ENCODE peak calls at places on chromosome 19, in six cellular contexts. J is fibroblast of lung, Z is endodermal cell, X is A673, N is thyroid gland, H is BJ. F is an unnamed sample. For H3K27me3, the result is how much of the 10 kb centered on the place peaks cover.

GRCh38 chr19:7069904-7070226 is 362 bp downstream of the ZNF557 start:
- DNase-seq in J (no peak), Z (no peak), X (no peak), N (no peak), H (no peak), F (no peak)

GRCh38 chr19:46866407-46867132 is 5.8 kb downstream of the ARHGAP35 start:
- DNase-seq in J (no peak), Z (no peak), X (no peak), N (no peak), H (no peak), F (no peak)

GRCh38 chr19:28633223-28634030 is 579.5 kb downstream of the UQCRFS1 start:
- DNase-seq in J (peak), Z (peak), X (peak), N (no peak), H (peak), F (peak)

GRCh38 chr19:15123900-15124299 is 16.7 kb downstream of the SYDE1 start:
- DNase-seq in J (no peak), Z (peak), X (no peak), N (peak), H (no peak), F (no peak)

GRCh38 chr19:12792048-12792852 is 964 bp downstream of the JUNB start:
- DNase-seq in J (peak), Z (peak), X (peak), N (peak), H (no peak), F (peak)

GRCh38 chr19:800360-801029 is 3.2 kb downstream of the PTBP1 start:
- DNase-seq in J (no peak), Z (peak), X (no peak), N (peak), H (no peak), F (no peak)

GRCh38 chr19:52988506-52988905 is 25.2 kb upstream of the ERVV-1 start:
- DNase-seq in J (no peak), Z (no peak), X (no peak), N (no peak), H (no peak), F (no peak)

GRCh38 chr19:49020342-49020741 is 3.5 kb upstream of the LHB start:
- DNase-seq in J (no peak), Z (peak), X (no peak), N (peak), H (no peak), F (no peak)

GRCh38 chr19:17226002-17226933 is at the start of gene OCEL1:
- DNase-seq in J (peak), Z (peak), X (peak), N (peak), H (peak), F (peak)

GRCh38 chr19:29579308-29579910 is 26.7 kb upstream of the POP4 start:
- DNase-seq in J (no peak), Z (no peak), X (no peak), N (no peak), H (no peak), F (no peak)

GRCh38 chr19:45098521-45099464 is 5.8 kb downstream of the PPP1R37 start:
- DNase-seq in J (peak), Z (peak), X (peak), N (no peak), H (no peak), F (no peak)

GRCh38 chr19:28443361-28443760 is 769.6 kb downstream of the UQCRFS1 start:
- DNase-seq in J (no peak), Z (no peak), X (no peak), N (no peak), H (no peak), F (no peak)

GRCh38 chr19:1324792-1325567 is 39.3 kb downstream of the EFNA2 start:
- DNase-seq in J (peak), Z (no peak), X (peak), N (peak), H (peak), F (no peak)

GRCh38 chr19:3606690-3607289 is at the start of gene TBXA2R:
- DNase-seq in J (peak), Z (peak), X (peak), N (peak), H (no peak), F (no peak)

GRCh38 chr19:28396259-28396940 is 816.6 kb downstream of the UQCRFS1 start:
- DNase-seq in J (no peak), Z (no peak), X (no peak), N (no peak), H (no peak), F (no peak)

GRCh38 chr19:16627194-16627927 is 643 bp downstream of the MED26 start:
- DNase-seq in J (peak), Z (peak), X (peak), N (no peak), H (no peak), F (peak)

GRCh38 chr19:13597625-13598024 is 91.3 kb upstream of the CACNA1A start:
- DNase-seq in J (peak), Z (peak), X (peak), N (peak), H (no peak), F (no peak)

GRCh38 chr19:49710372-49710951 is 19.5 kb downstream of the CPT1C start:
- DNase-seq in J (peak), Z (no peak), X (no peak), N (no peak), H (no peak), F (no peak)

GRCh38 chr19:2040647-2041435 is 10.2 kb downstream of the MKNK2 start:
- DNase-seq in J (no peak), Z (no peak), X (no peak), N (peak), H (no peak), F (peak)

GRCh38 chr19:39236527-39236926 is 8.3 kb downstream of the IFNL3 start:
- DNase-seq in J (no peak), Z (no peak), X (no peak), N (no peak), H (no peak), F (no peak)

GRCh38 chr19:39238944-39239343 is 5.9 kb downstream of the IFNL3 start:
- DNase-seq in J (no peak), Z (no peak), X (no peak), N (no peak), H (no peak), F (no peak)

GRCh38 chr19:39240421-39240820 is 4.4 kb downstream of the IFNL3 start:
- DNase-seq in J (no peak), Z (no peak), X (no peak), N (no peak), H (no peak), F (no peak)

GRCh38 chr19:39238209-39238608 is 6.6 kb downstream of the IFNL3 start:
- DNase-seq in J (no peak), Z (no peak), X (no peak), N (no peak), H (no peak), F (no peak)

DNA sequence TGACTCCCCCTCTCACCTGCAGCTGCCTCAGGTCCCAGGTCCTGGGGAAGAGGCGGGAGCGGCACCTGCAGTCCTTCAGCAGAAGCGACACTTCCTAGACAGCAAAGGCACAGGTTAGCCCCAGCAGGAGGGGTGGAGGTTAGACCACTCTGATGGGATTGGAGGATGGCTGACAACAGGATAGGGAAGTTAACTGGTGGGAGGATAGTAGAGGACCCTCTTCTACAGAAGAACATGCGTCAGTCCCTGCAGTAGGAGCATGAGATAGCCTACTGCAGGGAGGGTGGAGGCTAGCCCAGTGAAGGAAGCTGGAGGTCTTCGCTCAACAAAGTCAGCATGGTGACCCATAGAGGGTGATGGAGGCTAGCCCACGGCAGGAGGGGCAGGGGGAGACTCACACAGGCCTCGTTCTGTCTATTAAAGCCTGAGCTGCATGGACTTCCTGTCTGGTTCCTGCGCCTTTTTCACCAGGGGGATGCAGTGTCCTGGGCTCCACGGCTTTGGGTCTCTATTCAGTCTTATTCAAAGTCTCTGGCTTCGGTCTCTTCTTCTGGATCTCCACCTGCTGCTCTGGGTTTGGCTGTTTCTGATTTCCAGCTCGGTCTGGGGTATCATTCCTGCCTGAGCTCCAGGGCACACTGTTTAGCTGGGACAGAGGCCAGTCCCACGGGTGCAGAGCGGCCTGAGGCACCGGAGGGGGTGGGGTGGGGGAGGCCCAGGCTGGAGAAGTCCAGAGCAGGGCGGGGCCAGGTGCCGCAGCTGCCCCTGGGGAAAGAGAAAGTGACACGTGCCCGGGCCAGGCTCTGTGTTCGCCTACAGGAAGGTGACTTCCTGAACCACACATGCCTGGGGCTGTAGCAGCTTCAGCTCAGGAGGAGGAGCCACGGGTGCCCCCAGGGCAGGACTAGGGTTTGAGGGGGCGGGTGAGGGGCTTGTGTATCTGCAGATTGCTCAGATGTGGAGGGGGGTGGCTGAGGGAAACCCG is 7.3 kb downstream of the IFNL3 start:
- DNase-seq in J (no peak), Z (peak), X (no peak), N (peak), H (no peak), F (peak)
- TF ChIP-seq CTCF in J (no peak), Z (no peak), X (no peak), N (no peak), H (no peak), F (no peak)

DNA sequence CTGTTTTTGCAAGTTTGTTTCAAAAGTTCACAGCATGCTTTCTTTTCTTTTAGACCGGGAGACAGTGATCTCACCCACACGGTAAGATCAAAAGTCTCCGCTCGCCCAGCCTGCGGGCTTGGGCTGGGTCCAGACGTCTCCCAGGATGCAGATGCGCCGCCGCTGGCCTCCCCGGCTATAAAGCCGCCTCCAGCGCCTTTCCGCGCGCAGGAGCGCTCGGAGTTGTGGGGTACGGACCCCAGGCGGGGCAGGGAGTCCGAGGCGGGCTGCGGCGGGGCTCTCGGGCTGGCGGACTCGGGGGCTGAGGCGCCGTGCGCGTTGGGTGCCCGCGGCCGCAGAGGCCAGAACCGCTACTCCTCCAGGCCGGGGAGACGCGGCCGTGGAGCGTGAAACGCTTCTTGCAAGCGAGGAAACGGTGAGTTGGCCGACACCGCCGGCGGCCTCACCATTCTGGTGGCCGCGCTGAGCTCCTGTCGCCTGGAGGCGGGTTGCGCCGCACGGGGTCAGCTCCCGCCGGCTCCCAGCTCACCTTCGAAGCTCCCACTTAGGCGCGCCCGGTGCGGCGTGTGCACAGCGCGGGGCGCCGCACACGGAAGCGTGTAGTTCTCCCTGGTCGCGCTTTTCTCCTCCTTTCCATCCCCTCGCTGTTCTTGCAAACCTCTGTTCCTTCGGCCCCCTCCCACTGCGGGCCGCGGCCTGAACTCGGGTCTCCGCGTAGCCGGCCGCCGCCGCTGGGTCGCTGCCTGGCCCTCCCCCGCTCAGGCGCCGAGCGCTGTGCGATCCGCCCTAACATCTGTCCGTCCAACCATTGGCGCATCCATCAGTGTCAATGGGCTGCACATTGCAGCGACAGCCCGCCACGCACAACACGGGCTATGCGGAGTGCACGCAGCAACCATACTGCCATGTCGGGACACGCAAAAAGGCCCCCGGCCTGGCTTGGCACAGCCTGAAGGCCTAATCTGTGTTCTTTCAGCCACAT is 2.3 kb upstream of the TSHZ3 start:
- DNase-seq in J (peak), Z (peak), X (peak), N (peak), H (no peak), F (no peak)
- H3K4me3 ChIP-seq in J (peak), Z (peak), X (peak), N (peak), H (peak), F (no peak)

DNA sequence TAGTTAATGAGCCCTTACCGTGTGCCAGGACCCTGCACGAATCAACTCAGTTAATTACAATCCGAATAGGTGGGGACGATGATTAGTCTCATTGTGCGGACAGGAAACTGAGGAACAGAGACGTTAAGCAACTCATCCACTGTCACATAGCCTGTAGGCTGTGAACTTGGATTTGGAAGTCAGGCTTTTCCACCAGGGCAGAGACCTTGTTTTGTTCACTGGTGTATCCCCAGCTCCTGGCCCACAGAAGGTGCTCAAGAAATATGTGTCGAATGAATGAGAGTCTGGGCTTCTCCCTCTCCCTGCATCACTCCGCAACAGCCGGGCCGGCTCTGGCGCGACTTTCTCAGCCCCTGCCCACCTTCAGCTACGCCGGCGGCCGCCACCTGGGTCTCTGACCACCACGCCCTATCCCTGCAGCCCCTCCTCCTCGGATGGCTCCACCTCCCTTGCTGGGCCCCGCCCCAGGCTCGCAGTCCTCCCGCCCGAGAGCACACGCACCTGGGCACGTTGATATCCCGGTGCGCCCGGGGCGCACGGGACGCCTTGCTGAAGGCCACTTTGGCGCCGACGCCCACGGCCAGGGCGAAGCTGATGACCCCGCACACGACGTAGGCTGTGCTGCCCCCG is 1.3 kb downstream of the SHISA7 start:
- DNase-seq in J (no peak), Z (peak), X (no peak), N (no peak), H (no peak), F (no peak)
- H3K27me3 ChIP-seq in J (under half), Z (half or more), X (half or more), N (under half), H (under half), F (under half)

DNA sequence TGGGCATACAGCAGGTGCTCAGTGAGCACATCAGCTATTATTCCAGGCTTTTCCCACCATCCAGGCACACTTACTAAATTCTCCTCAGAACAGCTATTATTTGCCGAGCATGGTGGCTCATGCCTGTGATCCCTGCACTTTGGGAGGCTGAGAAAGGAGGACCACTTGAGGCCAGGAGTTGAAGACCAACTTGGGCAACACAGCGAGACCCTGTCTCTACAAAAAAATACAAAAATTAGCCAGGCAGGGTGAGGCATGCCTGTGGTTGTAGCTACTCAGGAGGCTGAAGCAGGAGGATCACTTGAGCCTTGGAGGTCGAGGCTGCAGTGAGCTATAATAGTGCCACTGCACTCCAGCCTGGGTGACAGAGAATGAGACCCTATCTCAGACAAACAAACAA is 35.4 kb downstream of the PTPRS start:
- DNase-seq in J (no peak), Z (no peak), X (no peak), N (no peak), H (no peak), F (no peak)
- TF ChIP-seq CTCF in J (no peak), Z (no peak), X (no peak), N (no peak), H (no peak), F (no peak)

GRCh38 chr19:11651062-11651461 is 53.8 kb downstream of the ZNF627 start:
- DNase-seq in J (no peak), Z (no peak), X (no peak), N (no peak), H (no peak), F (no peak)
- H3K4me3 ChIP-seq in J (no peak), Z (no peak), X (no peak), N (no peak), H (no peak), F (no peak)